ENCODE peak calls at places on chromosomes 1 and 21, in five cellular contexts. B is Peyer's patch, F is mesendoderm, J is upper lobe of right lung, X is heart left ventricle. U is an unnamed sample.

GRCh38 chr1:7616076-7616833 is 154.8 kb upstream of the VAMP3 start:
- DNase-seq in B (no peak), F (peak; percentile 75), J (peak; percentile 70), X (peak; percentile 61), U (peak; percentile 18)

GRCh38 chr1:35850051-35850450 is 33.0 kb upstream of the AGO1 start:
- DNase-seq in B (no peak), F (peak; percentile 89), J (no peak), X (no peak), U (no peak)

GRCh38 chr1:204509186-204509635 is 7.0 kb upstream of the MDM4 start:
- DNase-seq in B (no peak), F (no peak), J (no peak), X (no peak), U (peak; percentile 31)

GRCh38 chr1:82686774-82687173 is 886.0 kb downstream of the ADGRL2 start:
- DNase-seq in B (no peak), F (no peak), J (no peak), X (no peak), U (no peak)

GRCh38 chr1:12615166-12615915 is 2.7 kb downstream of the DHRS3 start:
- DNase-seq in B (no peak), F (no peak), J (no peak), X (no peak), U (peak; percentile 27)

GRCh38 chr21:46054031-46054430 is 43.9 kb upstream of the COL6A2 start:
- DNase-seq in B (no peak), F (no peak), J (no peak), X (no peak), U (no peak)

GRCh38 chr1:81921851-81922462 is 121.2 kb downstream of the ADGRL2 start:
- DNase-seq in B (no peak), F (no peak), J (no peak), X (no peak), U (no peak)

GRCh38 chr21:36783612-36784383 is 84.9 kb downstream of the SIM2 start:
- DNase-seq in B (no peak), F (peak; percentile 64), J (no peak), X (no peak), U (no peak)

GRCh38 chr1:12406218-12407021 is 176.6 kb downstream of the VPS13D start:
- DNase-seq in B (no peak), F (peak; percentile 63), J (no peak), X (no peak), U (no peak)

GRCh38 chr1:2525524-2525895 is 886 bp downstream of the PANK4 start:
- DNase-seq in B (no peak), F (peak; percentile 31), J (no peak), X (no peak), U (no peak)

GRCh38 chr1:145901312-145902021 is 8.4 kb downstream of the ITGA10 start:
- DNase-seq in B (no peak), F (peak; percentile 45), J (no peak), X (no peak), U (no peak)
- H3K36me3 ChIP-seq in B (no peaks in the 10 kb centered on the region), F (no peaks in the 10 kb centered on the region), J (no peaks in the 10 kb centered on the region), X (no peaks in the 10 kb centered on the region), U (no peaks in the 10 kb centered on the region)

DNA sequence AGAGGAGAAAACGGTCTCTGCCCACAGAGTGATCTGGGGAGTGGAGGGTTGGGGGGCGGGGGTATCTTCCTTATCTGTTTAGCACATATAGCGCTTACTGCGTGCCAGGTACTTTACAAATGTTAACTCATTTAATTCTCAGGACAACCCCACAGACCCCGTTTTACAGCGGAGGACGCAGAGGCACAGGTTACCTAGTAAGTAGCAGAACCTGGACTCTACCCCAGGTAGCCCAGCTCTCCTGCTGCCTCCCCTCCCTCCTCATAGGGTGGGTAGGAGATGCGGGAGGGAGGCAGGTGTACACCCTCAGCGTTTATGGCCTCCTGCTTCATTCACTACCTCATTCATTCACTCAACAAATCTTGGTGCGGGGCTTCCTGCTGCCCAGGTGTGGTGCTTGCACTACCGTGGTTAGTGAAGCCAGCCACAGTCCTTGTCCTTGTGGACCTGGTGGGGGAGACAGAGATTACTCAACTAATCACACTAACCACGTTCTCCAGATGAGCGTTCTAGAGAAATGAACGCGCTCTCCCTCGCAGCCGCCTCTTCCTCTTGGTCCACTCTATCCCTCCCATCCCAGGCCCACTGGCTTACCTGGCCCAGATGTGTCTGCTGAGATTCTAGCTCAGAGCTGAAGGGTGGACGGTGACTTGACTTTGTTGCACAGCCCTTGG is 102.0 kb downstream of the IER5 start:
- DNase-seq in B (no peak), F (peak; percentile 43), J (no peak), X (no peak), U (no peak)
- H3K27ac ChIP-seq in B (no peak overlapping the region), F (no peak overlapping the region), J (no peak overlapping the region), X (no peak overlapping the region), U (no peak overlapping the region)

GRCh38 chr1:208245185-208245705 is 1.1 kb upstream of the PLXNA2 start:
- DNase-seq in B (peak; percentile 95), F (peak; percentile 94), J (peak; percentile 88), X (peak; percentile 90), U (peak; percentile 89)
- H3K4me3 ChIP-seq in B (peak overlapping the region; percentile 70), F (no peak overlapping the region), J (peak overlapping the region; percentile 92), X (peak overlapping the region; percentile 94), U (peak overlapping the region; percentile 68)

GRCh38 chr1:48471603-48472576 is at the start of gene SPATA6:
- DNase-seq in B (peak; percentile 90), F (peak; percentile 98), J (peak; percentile 99), X (peak; percentile 98), U (peak; percentile 94)
- H3K36me3 ChIP-seq in B (no peaks in the 10 kb centered on the region), F (no peaks in the 10 kb centered on the region), J (no peaks in the 10 kb centered on the region), X (no peaks in the 10 kb centered on the region), U (no peaks in the 10 kb centered on the region)

GRCh38 chr1:94551449-94551848 is 9.9 kb upstream of the F3 start:
- DNase-seq in B (no peak), F (no peak), J (no peak), X (no peak), U (no peak)

GRCh38 chr1:94549706-94550105 is 8.1 kb upstream of the F3 start:
- DNase-seq in B (no peak), F (no peak), J (no peak), X (no peak), U (no peak)

GRCh38 chr1:94552071-94552586 is 10.6 kb upstream of the F3 start:
- DNase-seq in B (no peak), F (peak; percentile 57), J (peak; percentile 82), X (no peak), U (no peak)

GRCh38 chr1:94550800-94551241 is 9.3 kb upstream of the F3 start:
- DNase-seq in B (no peak), F (no peak), J (no peak), X (no peak), U (no peak)

GRCh38 chr1:94550396-94550795 is 8.8 kb upstream of the F3 start:
- DNase-seq in B (no peak), F (no peak), J (no peak), X (no peak), U (no peak)
- H3K27ac ChIP-seq in B (no peak overlapping the region), F (no peak overlapping the region), J (no peak overlapping the region), X (no peak overlapping the region), U (no peak overlapping the region)

GRCh38 chr1:161039546-161039945 is 782 bp upstream of the TSTD1 start:
- DNase-seq in B (no peak), F (no peak), J (peak; percentile 58), X (no peak), U (no peak)
- H3K4me3 ChIP-seq in B (no peak overlapping the region), F (no peak overlapping the region), J (no peak overlapping the region), X (no peak overlapping the region), U (no peak overlapping the region)

DNA sequence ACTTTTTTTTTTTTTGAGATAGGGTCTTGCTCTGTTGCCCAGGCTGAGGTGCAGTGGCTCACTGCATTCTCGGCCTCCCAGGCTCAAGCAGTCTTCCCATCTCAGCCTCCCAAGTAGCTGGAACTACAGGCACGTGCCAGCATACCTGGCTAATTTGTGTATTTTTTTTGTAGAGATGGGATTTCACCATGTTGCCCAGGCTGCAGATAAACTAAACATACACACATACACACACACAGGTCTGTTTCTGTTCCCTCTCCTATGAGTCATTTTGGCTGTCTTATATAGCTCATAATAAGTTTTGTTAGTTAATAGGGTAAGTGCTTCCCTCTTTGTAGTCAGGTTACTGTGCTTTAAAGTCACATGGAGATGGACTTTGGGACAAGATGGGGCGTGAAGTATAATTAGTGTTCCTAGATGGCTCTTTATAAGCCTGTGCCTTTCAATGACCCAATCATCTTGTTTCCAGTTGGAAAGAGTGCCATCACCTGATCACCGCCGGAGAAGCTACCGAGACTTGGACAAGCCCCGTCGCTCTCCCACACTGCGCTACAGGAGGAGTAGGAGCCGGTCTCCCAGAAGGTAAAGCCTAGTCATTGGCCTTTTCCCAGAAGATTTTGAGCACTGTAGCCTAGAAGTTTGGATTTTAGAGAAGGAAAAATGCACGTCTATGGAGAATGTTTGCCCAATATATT is 9.2 kb downstream of the PRPF38A start:
- DNase-seq in B (no peak), F (no peak), J (no peak), X (no peak), U (peak; percentile 85)
- H3K36me3 ChIP-seq in B (no peaks in the 10 kb centered on the region), F (peaks cover 19% of the 10 kb centered on the region), J (peaks cover 100% of the 10 kb centered on the region), X (peaks cover 88% of the 10 kb centered on the region), U (peaks cover 29% of the 10 kb centered on the region)

DNA sequence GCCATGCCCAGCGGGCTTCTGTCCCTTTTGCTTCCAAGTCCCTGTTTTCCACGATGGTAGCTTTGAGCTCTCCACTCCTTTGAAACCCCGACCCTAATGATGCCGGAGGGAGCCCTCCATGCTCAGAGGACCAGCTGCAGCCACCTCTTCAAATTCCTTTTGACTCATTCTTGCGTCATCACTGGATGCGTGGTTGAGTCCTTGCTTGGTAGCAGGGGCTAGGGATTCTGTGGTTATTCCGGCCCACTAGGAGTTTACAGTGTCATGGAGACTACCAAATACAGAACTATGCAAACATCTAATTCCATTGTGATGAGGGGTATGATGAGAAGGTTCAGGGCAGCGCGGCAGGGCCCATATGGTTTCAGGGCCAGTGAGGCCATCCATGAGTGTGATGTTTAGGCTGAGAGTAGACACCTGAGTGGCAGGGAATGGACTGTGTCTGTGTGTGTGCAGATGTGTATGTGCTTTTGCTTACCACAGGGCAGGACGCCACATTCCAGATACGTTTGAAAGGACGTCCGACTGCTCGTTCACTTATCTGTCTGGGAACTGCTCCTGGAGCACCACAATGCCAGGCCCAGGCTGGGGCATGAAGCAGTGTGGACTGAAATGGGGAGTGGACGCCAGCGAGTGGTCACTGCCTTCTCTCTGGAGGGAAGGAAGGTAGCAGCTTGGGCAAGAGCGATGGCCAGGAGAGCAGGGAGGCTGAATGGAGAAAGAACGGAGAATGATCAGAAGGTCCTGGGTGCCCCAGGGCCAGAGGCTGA is 30.4 kb upstream of the ZBTB21 start:
- DNase-seq in B (no peak), F (peak; percentile 36), J (no peak), X (no peak), U (no peak)
- H3K27ac ChIP-seq in B (peak overlapping the region; percentile 67), F (no peak overlapping the region), J (no peak overlapping the region), X (peak overlapping the region; percentile 43), U (peak overlapping the region; percentile 88)

GRCh38 chr1:17438176-17438976 is 1.1 kb downstream of the RCC2 start:
- DNase-seq in B (peak; percentile 87), F (peak; percentile 83), J (peak; percentile 91), X (peak; percentile 79), U (peak; percentile 57)

GRCh38 chr1:17438977-17439249 is 564 bp downstream of the RCC2 start:
- DNase-seq in B (no peak), F (no peak), J (no peak), X (no peak), U (no peak)

GRCh38 chr1:17437260-17438175 is 2.0 kb downstream of the RCC2 start:
- DNase-seq in B (peak; percentile 55), F (peak; percentile 50), J (peak; percentile 76), X (peak; percentile 54), U (peak; percentile 34)

GRCh38 chr1:17434591-17434990 is 4.9 kb downstream of the RCC2 start:
- DNase-seq in B (no peak), F (peak; percentile 80), J (no peak), X (no peak), U (no peak)

GRCh38 chr1:17436380-17437174 is 2.9 kb downstream of the RCC2 start:
- DNase-seq in B (no peak), F (no peak), J (no peak), X (no peak), U (no peak)
- H3K4me3 ChIP-seq in B (no peak overlapping the region), F (peak overlapping the region; percentile 76), J (peak overlapping the region; percentile 66), X (peak overlapping the region; percentile 79), U (no peak overlapping the region)

GRCh38 chr1:202733251-202733650 is 23.0 kb upstream of the SYT2 start:
- DNase-seq in B (no peak), F (no peak), J (no peak), X (no peak), U (no peak)
- H3K36me3 ChIP-seq in B (no peaks in the 10 kb centered on the region), F (peaks cover 33% of the 10 kb centered on the region), J (peaks cover 92% of the 10 kb centered on the region), X (peaks cover 80% of the 10 kb centered on the region), U (peaks cover 48% of the 10 kb centered on the region)

U was measured in small intestine.